ENCODE peak calls at places on chromosomes 2 and 18, in four cellular contexts. R is K562, G is HEK293T, P is WTC11. S is an unnamed sample.

GRCh38 chr2:96129528-96130120 is 8.7 kb downstream of the ASTL start:
- DNase-seq in G (no peak), R (no peak), P (no peak), S (no peak)

GRCh38 chr2:166900700-166901099 is 12.4 kb downstream of the XIRP2 start:
- DNase-seq in P (no peak), G (peak), R (no peak), S (peak)

GRCh38 chr2:95349568-95350319 is 52.6 kb downstream of the KCNIP3 start:
- DNase-seq in R (no peak), G (no peak), P (no peak), S (no peak)

GRCh38 chr2:44051948-44052347 is 56.2 kb upstream of the LRPPRC start:
- DNase-seq in R (no peak), G (no peak), P (peak), S (no peak)

GRCh38 chr18:76971149-76971548 is 148.8 kb downstream of the ZNF236 start:
- DNase-seq in R (no peak), P (no peak), G (no peak), S (no peak)

GRCh38 chr2:36356199-36356989 is 816 bp downstream of the CRIM1 start:
- DNase-seq in R (no peak), P (peak), G (no peak), S (no peak)

GRCh38 chr2:27849558-27849957 is 40.6 kb downstream of the RBKS start:
- DNase-seq in R (no peak), P (no peak), G (no peak), S (no peak)

GRCh38 chr2:132374551-132374950 is 42.1 kb upstream of the GPR39 start:
- DNase-seq in R (no peak), G (no peak), P (no peak), S (no peak)

GRCh38 chr2:239315308-239315707 is 85.5 kb downstream of the HDAC4 start:
- DNase-seq in R (no peak), G (no peak), P (no peak), S (no peak)

GRCh38 chr2:101610750-101611315 is 86.7 kb upstream of the MAP4K4 start:
- DNase-seq in P (no peak), R (no peak), G (no peak), S (no peak)

GRCh38 chr2:19358242-19359020 is at the start of gene OSR1:
- DNase-seq in R (no peak), P (peak), G (peak), S (peak)

GRCh38 chr2:241637233-241638062 is at the start of gene ATG4B:
- DNase-seq in G (peak), P (peak), R (peak), S (peak)

GRCh38 chr18:67117804-67118203 is 398.7 kb downstream of the DSEL start:
- DNase-seq in R (no peak), G (no peak), P (no peak), S (no peak)

GRCh38 chr2:218028562-218029348 is 26.0 kb upstream of the TNS1 start:
- DNase-seq in P (no peak), G (no peak), R (no peak), S (no peak)

GRCh38 chr2:136253288-136254004 is 135.5 kb upstream of the CXCR4 start:
- DNase-seq in P (no peak), R (no peak), G (no peak), S (no peak)

GRCh38 chr2:145799595-145800108 is 1279.7 kb upstream of the ZEB2 start:
- DNase-seq in G (no peak), P (no peak), R (no peak), S (no peak)

GRCh38 chr2:206989306-206989705 is 50.0 kb downstream of the CPO start:
- DNase-seq in R (peak), P (peak), G (peak), S (peak)

GRCh38 chr2:200177971-200178911 is 128.3 kb upstream of the SPATS2L start:
- DNase-seq in P (no peak), G (no peak), R (no peak), S (no peak)

GRCh38 chr2:223789423-223789822 is 48.0 kb downstream of the AP1S3 start:
- DNase-seq in P (no peak), R (no peak), G (no peak), S (peak)

GRCh38 chr2:169716938-169717690 is 16.5 kb upstream of the KLHL23 start:
- DNase-seq in G (no peak), R (no peak), P (no peak), S (peak)

GRCh38 chr2:169714699-169715098 is 18.9 kb upstream of the KLHL23 start:
- DNase-seq in P (no peak), G (no peak), R (no peak), S (no peak)

GRCh38 chr2:169715379-169716228 is 18.0 kb upstream of the KLHL23 start:
- DNase-seq in G (no peak), P (no peak), R (peak), S (peak)

GRCh38 chr2:169717691-169718063 is 16.0 kb upstream of the KLHL23 start:
- DNase-seq in G (no peak), P (no peak), R (no peak), S (no peak)

DNA sequence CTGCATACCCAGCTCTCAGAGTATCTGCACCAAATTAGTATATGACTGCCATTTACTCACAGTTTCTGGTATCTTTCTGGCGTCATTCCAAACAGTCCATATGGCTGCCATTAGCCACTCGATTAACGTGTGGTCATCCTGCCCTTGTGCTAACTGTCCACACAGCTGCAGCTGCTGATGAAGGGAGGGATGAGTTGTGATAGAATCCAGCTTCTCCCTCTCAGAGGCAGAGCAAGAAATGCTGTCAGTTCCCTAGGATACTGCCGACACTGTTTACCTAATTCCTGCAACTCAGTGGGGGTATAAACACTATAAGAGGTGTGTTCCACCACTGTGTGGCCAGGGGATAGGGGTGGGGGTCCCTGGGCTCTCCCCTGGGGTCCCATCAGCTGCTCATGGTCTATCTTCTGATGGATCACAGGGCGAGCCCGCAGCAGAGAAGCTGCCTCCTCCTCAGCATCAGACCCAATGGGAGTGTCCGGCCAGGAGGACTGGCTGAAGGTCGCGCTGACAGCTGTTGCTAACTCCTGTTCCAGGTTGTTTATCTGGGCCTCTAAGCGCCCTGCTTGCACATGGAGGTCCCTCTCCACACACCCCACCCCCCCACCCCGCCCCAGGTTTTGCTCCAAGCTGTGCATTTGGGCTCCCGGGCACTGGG is 17.3 kb upstream of the KLHL23 start:
- DNase-seq in P (no peak), G (no peak), R (peak), S (no peak)
- TF ChIP-seq ELF4 in P (no peak), G (no peak), R (no peak), S (no peak)

GRCh38 chr18:44324361-44324760 is 356.3 kb upstream of the SETBP1 start:
- DNase-seq in R (no peak), P (no peak), G (no peak), S (no peak)

GRCh38 chr18:44320619-44321460 is 359.8 kb upstream of the SETBP1 start:
- DNase-seq in R (no peak), G (no peak), P (peak), S (no peak)

GRCh38 chr18:44323125-44323524 is 357.6 kb upstream of the SETBP1 start:
- DNase-seq in P (no peak), R (no peak), G (no peak), S (no peak)

GRCh38 chr18:44321868-44322590 is 358.7 kb upstream of the SETBP1 start:
- DNase-seq in R (no peak), G (no peak), P (no peak), S (no peak)

DNA sequence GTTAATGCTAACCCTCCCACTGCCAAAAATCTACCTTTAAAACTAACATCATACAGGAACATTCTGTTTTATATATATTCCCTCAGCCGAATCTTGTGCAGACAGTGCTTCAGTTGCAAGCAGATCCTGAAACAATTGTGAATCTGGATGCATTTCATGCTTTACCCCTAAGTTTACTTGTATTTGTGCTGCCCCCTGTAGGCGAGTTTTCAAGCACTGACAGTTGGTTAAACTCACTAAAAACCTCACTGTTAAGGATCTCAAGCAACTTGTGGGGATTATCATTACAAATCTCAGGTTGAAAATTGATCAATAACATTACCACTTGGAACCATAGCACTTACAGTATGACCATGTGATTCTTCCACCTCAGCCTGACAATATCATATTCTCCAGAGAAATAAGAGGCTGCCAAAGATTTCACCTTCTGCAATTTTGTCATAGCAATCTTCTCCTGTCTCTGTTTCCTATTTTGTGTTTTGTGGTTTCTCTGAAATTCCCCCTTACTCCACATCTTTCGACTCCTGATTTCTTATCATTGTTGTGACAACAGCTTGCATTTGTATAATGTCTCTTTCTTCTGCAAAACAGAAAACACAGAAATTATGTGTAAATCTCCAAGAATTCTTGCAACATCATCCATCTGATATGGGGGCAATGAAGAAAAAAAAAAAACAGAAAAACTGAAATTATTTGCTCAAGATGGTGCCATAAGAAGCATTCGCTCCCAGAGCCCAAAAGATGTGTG is 354.6 kb upstream of the SETBP1 start:
- DNase-seq in G (peak), P (peak), R (peak), S (no peak)
- TF ChIP-seq ELF4 in G (no peak), P (no peak), R (no peak), S (no peak)

GRCh38 chr2:128195435-128195984 is 104.5 kb downstream of the UGGT1 start:
- DNase-seq in P (no peak), R (no peak), G (no peak), S (peak)

GRCh38 chr2:128196026-128196822 is 105.2 kb downstream of the UGGT1 start:
- DNase-seq in P (no peak), R (no peak), G (no peak), S (peak)

GRCh38 chr2:128197059-128197458 is 106.1 kb downstream of the UGGT1 start:
- DNase-seq in G (no peak), R (no peak), P (no peak), S (no peak)

GRCh38 chr2:128199141-128199540 is 108.1 kb downstream of the UGGT1 start:
- DNase-seq in R (no peak), G (no peak), P (no peak), S (no peak)

GRCh38 chr2:128198666-128199065 is 107.7 kb downstream of the UGGT1 start:
- DNase-seq in P (no peak), R (no peak), G (no peak), S (no peak)
- TF ChIP-seq ELF4 in P (no peak), R (no peak), G (no peak), S (no peak)

GRCh38 chr2:144426981-144427479 is 92.9 kb downstream of the ZEB2 start:
- DNase-seq in G (no peak), R (no peak), P (no peak), S (peak)
- TF ChIP-seq ELF4 in G (no peak), R (no peak), P (no peak), S (no peak)

GRCh38 chr18:75167759-75168211 is 41.2 kb downstream of the PTGR3 start:
- DNase-seq in R (no peak), G (no peak), P (no peak), S (no peak)

GRCh38 chr18:75170916-75171315 is 38.0 kb downstream of the PTGR3 start:
- DNase-seq in P (no peak), R (no peak), G (no peak), S (no peak)

GRCh38 chr18:75170022-75170789 is 38.7 kb downstream of the PTGR3 start:
- DNase-seq in P (no peak), R (no peak), G (no peak), S (peak)

GRCh38 chr18:75168654-75169053 is 40.3 kb downstream of the PTGR3 start:
- DNase-seq in R (no peak), P (no peak), G (no peak), S (no peak)

GRCh38 chr18:75169411-75169810 is 39.5 kb downstream of the PTGR3 start:
- DNase-seq in G (no peak), P (no peak), R (no peak), S (no peak)
- TF ChIP-seq ELF4 in G (no peak), P (no peak), R (no peak), S (no peak)

GRCh38 chr2:222307138-222307756 is 8.4 kb upstream of the PAX3 start:
- DNase-seq in P (no peak), G (no peak), R (no peak), S (no peak)
- TF ChIP-seq ELF4 in P (no peak), G (no peak), R (no peak), S (no peak)

GRCh38 chr2:150619607-150620330 is 132.3 kb upstream of the RND3 start:
- DNase-seq in R (no peak), P (no peak), G (no peak), S (no peak)

GRCh38 chr2:150624001-150624401 is 136.5 kb upstream of the RND3 start:
- DNase-seq in G (no peak), P (no peak), R (no peak), S (no peak)

GRCh38 chr2:150620371-150620770 is 132.9 kb upstream of the RND3 start:
- DNase-seq in G (no peak), P (no peak), R (no peak), S (no peak)

GRCh38 chr2:150620860-150621259 is 133.4 kb upstream of the RND3 start:
- DNase-seq in R (no peak), G (no peak), P (no peak), S (no peak)

DNA sequence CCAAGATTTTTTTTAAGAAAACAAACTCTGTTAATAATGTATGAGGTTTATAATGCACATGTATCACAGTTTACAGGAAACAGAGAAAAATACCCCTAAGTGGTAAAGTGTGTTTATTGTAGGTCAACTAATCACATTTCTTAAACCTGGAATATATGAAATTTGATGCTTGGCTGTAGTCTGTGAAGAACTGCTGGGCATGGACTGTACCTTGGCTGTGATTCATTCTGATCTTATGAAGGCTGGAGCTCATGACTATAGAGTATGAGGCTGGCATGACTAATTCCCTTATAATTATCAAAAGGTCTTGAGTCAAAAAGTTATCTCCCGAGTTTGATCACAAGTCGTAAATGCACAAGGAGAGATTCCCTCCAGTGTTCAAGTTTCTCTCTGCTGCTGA is 134.3 kb upstream of the RND3 start:
- DNase-seq in R (no peak), G (no peak), P (no peak), S (no peak)
- TF ChIP-seq ELF4 in R (no peak), G (no peak), P (no peak), S (no peak)

GRCh38 chr18:35624140-35624539 is 42.6 kb downstream of the GALNT1 start:
- DNase-seq in G (no peak), R (no peak), P (no peak), S (no peak)
- TF ChIP-seq ELF4 in G (no peak), R (no peak), P (no peak), S (no peak)

DNA sequence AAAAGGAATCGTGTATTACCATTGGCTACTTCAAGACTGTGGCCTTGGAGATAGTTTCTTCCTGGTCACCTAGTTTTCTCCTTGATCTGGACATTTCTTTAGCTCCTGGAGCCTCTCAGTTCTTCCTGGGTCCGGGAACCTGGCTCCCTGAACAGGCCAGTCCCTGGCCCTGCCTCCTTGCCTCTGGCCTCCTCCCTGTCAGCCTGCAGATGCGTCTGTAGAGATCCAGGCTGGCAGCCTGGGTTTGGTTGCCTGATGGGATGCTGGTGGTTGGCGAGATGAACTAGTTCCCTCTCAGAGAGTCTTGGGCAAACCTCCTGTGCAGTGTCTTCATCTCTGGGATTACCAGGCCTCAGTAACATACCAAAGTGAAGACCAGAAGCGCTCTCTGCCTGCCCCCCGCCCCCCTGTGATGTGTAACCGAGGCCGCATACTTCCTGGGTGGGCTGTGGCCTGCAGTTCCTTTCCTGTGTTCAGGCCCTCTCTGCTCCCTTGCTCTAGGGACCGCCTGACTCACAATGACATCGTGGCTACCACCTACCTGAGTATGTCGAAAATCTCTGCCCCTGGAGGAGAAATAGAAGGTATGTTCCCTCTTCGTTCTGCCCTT is 85.4 kb downstream of the DYSF start:
- DNase-seq in P (peak), G (no peak), R (no peak), S (no peak)
- TF ChIP-seq ELF4 in P (no peak), G (no peak), R (no peak), S (no peak)